ENCODE peak calls at places on chromosomes 7 and 10, in five cellular contexts. Z, B, V, O and G are unnamed samples.

GRCh38 chr7:70299447-70299807 is 701.2 kb downstream of the AUTS2 start:
- DNase-seq in V (no peak), O (no peak), Z (no peak), B (no peak), G (no peak)

GRCh38 chr7:132685301-132685700 is 109.0 kb upstream of the PLXNA4 start:
- DNase-seq in B (no peak), Z (no peak), O (no peak), V (no peak), G (no peak)

GRCh38 chr7:33743594-33743993 is 161.7 kb upstream of the BMPER start:
- DNase-seq in O (peak), Z (peak), V (peak), B (no peak), G (peak)

GRCh38 chr7:82235710-82236109 is 207.9 kb downstream of the CACNA2D1 start:
- DNase-seq in B (no peak), O (no peak), Z (peak), V (peak), G (peak)

GRCh38 chr7:111089822-111090426 is 1.0 kb upstream of the LRRN3 start:
- DNase-seq in O (peak), V (peak), Z (peak), B (no peak), G (peak)

GRCh38 chr10:61397175-61397986 is 55.8 kb downstream of the TMEM26 start:
- DNase-seq in Z (no peak), V (peak), B (no peak), O (no peak), G (peak)

GRCh38 chr10:80468002-80468401 is 13.9 kb downstream of the TSPAN14 start:
- DNase-seq in Z (no peak), B (no peak), O (no peak), V (peak), G (no peak)

GRCh38 chr7:19090526-19090925 is 26.9 kb downstream of the TWIST1 start:
- DNase-seq in Z (no peak), O (no peak), B (no peak), V (no peak), G (no peak)

GRCh38 chr10:101781984-101782810 is 1.0 kb downstream of the NPM3 start:
- DNase-seq in V (no peak), O (no peak), Z (no peak), B (no peak), G (peak)

GRCh38 chr10:116708877-116709276 is 33.5 kb downstream of the HSPA12A start:
- DNase-seq in V (no peak), Z (no peak), B (no peak), O (no peak), G (no peak)

GRCh38 chr10:6195376-6195775 is 7.4 kb upstream of the PFKFB3 start:
- DNase-seq in B (no peak), V (peak), O (no peak), Z (no peak), G (no peak)

GRCh38 chr7:40330408-40330807 is 195.6 kb downstream of the SUGCT start:
- DNase-seq in B (no peak), Z (no peak), V (no peak), O (no peak), G (peak)

GRCh38 chr10:69056129-69056528 is 31.8 kb upstream of the SRGN start:
- DNase-seq in Z (no peak), B (no peak), O (no peak), V (no peak), G (no peak)

GRCh38 chr7:158366916-158367633 is 220.5 kb downstream of the PTPRN2 start:
- DNase-seq in V (no peak), O (no peak), Z (no peak), B (no peak), G (no peak)

GRCh38 chr7:150927157-150927953 is 50.8 kb downstream of the KCNH2 start:
- DNase-seq in V (no peak), B (no peak), O (no peak), Z (no peak), G (no peak)

GRCh38 chr7:114921636-114922150 is at the start of gene MDFIC:
- DNase-seq in O (no peak), B (no peak), V (no peak), Z (no peak), G (peak)

GRCh38 chr7:130793855-130794618 is 60.0 kb upstream of the KLF14 start:
- DNase-seq in O (peak), V (peak), B (no peak), Z (no peak), G (no peak)

GRCh38 chr7:112204776-112205347 is 1.3 kb downstream of the DOCK4 start:
- DNase-seq in O (no peak), Z (peak), B (no peak), V (peak), G (peak)

GRCh38 chr7:151264615-151265014 is 16.1 kb upstream of the SMARCD3 start:
- DNase-seq in V (no peak), Z (no peak), O (no peak), B (no peak), G (no peak)

GRCh38 chr10:31927597-31928530 is 767 bp downstream of the ARHGAP12 start:
- DNase-seq in B (peak), V (peak), Z (peak), O (no peak), G (peak)